ENCODE peak calls at places on chromosomes 16 and 17, in ten cellular contexts. W is AG04450, I is A549, B is fibroblast of mammary gland, K is MM.1S, A is WERI-Rb-1, Q is AG10803, J is sigmoid colon, V is IMR-90, F is LNCaP clone FGC. G is an unnamed sample.

GRCh38 chr17:4008082-4008435 is 43.8 kb upstream of the ATP2A3 start:
- DNase-seq in W (no peak), I (no peak), B (no peak), K (no peak), A (no peak), Q (no peak), J (peak), V (peak), F (no peak), G (no peak)

GRCh38 chr17:2808367-2809335 is 12.4 kb downstream of the RAP1GAP2 start:
- DNase-seq in W (no peak), I (no peak), B (no peak), K (no peak), A (no peak), Q (no peak), J (no peak), V (no peak), F (no peak), G (no peak)

GRCh38 chr16:58418601-58419000 is 26.3 kb downstream of the GINS3 start:
- DNase-seq in W (no peak), I (no peak), B (peak), K (no peak), A (no peak), Q (no peak), J (no peak), V (peak), F (no peak), G (peak)

GRCh38 chr17:43140396-43141332 is 15.5 kb upstream of the BRCA1 start:
- DNase-seq in W (no peak), I (no peak), B (no peak), K (no peak), A (no peak), Q (no peak), J (peak), V (no peak), F (no peak), G (no peak)

GRCh38 chr17:72514888-72515287 is 394.1 kb downstream of the SOX9 start:
- DNase-seq in W (peak), I (no peak), B (peak), K (no peak), A (no peak), Q (peak), J (no peak), V (peak), F (no peak), G (no peak)

GRCh38 chr16:53968454-53968853 is 264.5 kb downstream of the FTO start:
- DNase-seq in W (no peak), I (no peak), B (peak), K (no peak), A (no peak), Q (peak), J (no peak), V (no peak), F (no peak), G (no peak)

GRCh38 chr17:7035591-7036368 is at the start of gene SLC16A13:
- DNase-seq in W (peak), I (peak), B (peak), K (peak), A (peak), Q (peak), J (peak), V (peak), F (peak), G (peak)

GRCh38 chr17:42484304-42484703 is 25.6 kb downstream of the ATP6V0A1 start:
- DNase-seq in W (no peak), I (no peak), B (no peak), K (peak), A (no peak), Q (no peak), J (no peak), V (no peak), F (no peak), G (no peak)

GRCh38 chr16:67395458-67396158 is 2.3 kb upstream of the TPPP3 start:
- DNase-seq in W (no peak), I (no peak), B (no peak), K (no peak), A (peak), Q (no peak), J (peak), V (peak), F (no peak), G (no peak)

GRCh38 chr16:17312100-17312732 is 158.5 kb downstream of the XYLT1 start:
- DNase-seq in W (no peak), I (no peak), B (no peak), K (no peak), A (no peak), Q (no peak), J (peak), V (no peak), F (no peak), G (no peak)

GRCh38 chr17:60599220-60599619 is 773 bp upstream of the PPM1D start:
- DNase-seq in W (no peak), I (no peak), B (no peak), K (no peak), A (peak), Q (no peak), J (no peak), V (no peak), F (no peak), G (no peak)

GRCh38 chr17:19939993-19940721 is 37.5 kb downstream of the AKAP10 start:
- DNase-seq in W (no peak), I (no peak), B (no peak), K (no peak), A (no peak), Q (peak), J (no peak), V (no peak), F (no peak), G (no peak)

GRCh38 chr17:33949100-33949499 is 306.0 kb upstream of the CCL2 start:
- DNase-seq in W (no peak), I (peak), B (no peak), K (no peak), A (peak), Q (peak), J (no peak), V (no peak), F (no peak), G (no peak)

GRCh38 chr16:53745126-53745525 is 41.2 kb downstream of the FTO start:
- DNase-seq in W (no peak), I (no peak), B (peak), K (no peak), A (no peak), Q (peak), J (no peak), V (no peak), F (no peak), G (peak)

GRCh38 chr17:36934144-36934758 is 3.0 kb upstream of the LHX1 start:
- DNase-seq in W (no peak), I (peak), B (no peak), K (no peak), A (no peak), Q (no peak), J (no peak), V (no peak), F (no peak), G (no peak)

GRCh38 chr17:78979780-78980623 is at the start of gene LGALS3BP:
- DNase-seq in W (peak), I (peak), B (peak), K (no peak), A (no peak), Q (peak), J (peak), V (peak), F (no peak), G (peak)

GRCh38 chr17:17648762-17649161 is 32.5 kb upstream of the RAI1 start:
- DNase-seq in W (no peak), I (no peak), B (peak), K (no peak), A (no peak), Q (peak), J (no peak), V (no peak), F (no peak), G (no peak)

GRCh38 chr17:80780381-80781187 is 211.1 kb upstream of the CHMP6 start:
- DNase-seq in W (no peak), I (no peak), B (peak), K (no peak), A (peak), Q (no peak), J (peak), V (peak), F (no peak), G (no peak)

GRCh38 chr17:36940313-36941264 is 3.3 kb downstream of the LHX1 start:
- DNase-seq in W (no peak), I (no peak), B (no peak), K (no peak), A (no peak), Q (no peak), J (no peak), V (no peak), F (no peak), G (no peak)

GRCh38 chr16:81421536-81421935 is 23.1 kb upstream of the CMIP start:
- DNase-seq in W (no peak), I (no peak), B (no peak), K (no peak), A (no peak), Q (no peak), J (no peak), V (no peak), F (no peak), G (no peak)
- H3K4me3 ChIP-seq in W (no peak), I (no peak), B (no peak), K (no peak), A (no peak), Q (no peak), J (no peak), V (no peak), F (no peak), G (no peak)

GRCh38 chr16:1414532-1415265 is at the start of gene UNKL:
- DNase-seq in W (peak), I (peak), B (peak), K (peak), A (peak), Q (peak), J (peak), V (peak), F (no peak), G (no peak)
- TF ChIP-seq CTCF in W (no peak), I (no peak), B (no peak), K (no peak), A (no peak), Q (no peak), J (no peak), V (no peak), F (no peak), G (no peak)

GRCh38 chr17:39199673-39199985 is 454 bp upstream of the RPL19 start:
- DNase-seq in W (no peak), I (no peak), B (no peak), K (no peak), A (no peak), Q (no peak), J (no peak), V (no peak), F (no peak), G (no peak)
- H3K4me3 ChIP-seq in W (peak), I (peak), B (peak), K (peak), A (peak), Q (peak), J (peak), V (peak), F (peak), G (peak)

GRCh38 chr16:49463529-49463928 is 89.9 kb downstream of the C16orf78 start:
- DNase-seq in W (no peak), I (no peak), B (no peak), K (peak), A (no peak), Q (no peak), J (peak), V (no peak), F (no peak), G (no peak)

GRCh38 chr16:49462356-49462988 is 88.9 kb downstream of the C16orf78 start:
- DNase-seq in W (no peak), I (no peak), B (no peak), K (no peak), A (no peak), Q (no peak), J (no peak), V (no peak), F (no peak), G (no peak)

GRCh38 chr16:49461517-49461951 is 87.9 kb downstream of the C16orf78 start:
- DNase-seq in W (no peak), I (no peak), B (no peak), K (no peak), A (no peak), Q (no peak), J (peak), V (no peak), F (no peak), G (no peak)

GRCh38 chr16:49464093-49464492 is 90.5 kb downstream of the C16orf78 start:
- DNase-seq in W (no peak), I (no peak), B (no peak), K (no peak), A (no peak), Q (no peak), J (peak), V (no peak), F (no peak), G (no peak)

DNA sequence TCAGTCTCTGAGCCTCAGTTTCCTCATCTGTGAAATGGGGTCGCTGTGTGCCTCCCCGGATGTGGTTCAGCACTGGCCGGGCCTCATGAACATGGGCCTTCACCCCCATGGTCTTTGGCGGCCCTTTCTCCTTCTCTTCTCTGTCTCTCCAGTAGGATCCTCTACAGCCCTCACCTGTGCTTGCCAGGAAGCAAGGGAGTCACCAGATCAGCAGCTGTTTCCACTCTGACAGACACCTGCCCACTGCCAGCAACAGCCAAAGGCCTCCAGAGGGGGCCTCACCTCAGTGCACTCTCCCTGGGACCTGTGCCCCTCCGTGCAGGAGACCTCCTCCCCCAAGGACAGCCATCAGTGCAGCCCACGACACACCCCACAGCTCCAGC is 89.4 kb downstream of the C16orf78 start:
- DNase-seq in W (no peak), I (no peak), B (no peak), K (peak), A (no peak), Q (no peak), J (peak), V (no peak), F (no peak), G (no peak)
- TF ChIP-seq CTCF in W (no peak), I (no peak), B (no peak), K (no peak), A (peak), Q (no peak), J (no peak), V (no peak), F (no peak), G (no peak)

DNA sequence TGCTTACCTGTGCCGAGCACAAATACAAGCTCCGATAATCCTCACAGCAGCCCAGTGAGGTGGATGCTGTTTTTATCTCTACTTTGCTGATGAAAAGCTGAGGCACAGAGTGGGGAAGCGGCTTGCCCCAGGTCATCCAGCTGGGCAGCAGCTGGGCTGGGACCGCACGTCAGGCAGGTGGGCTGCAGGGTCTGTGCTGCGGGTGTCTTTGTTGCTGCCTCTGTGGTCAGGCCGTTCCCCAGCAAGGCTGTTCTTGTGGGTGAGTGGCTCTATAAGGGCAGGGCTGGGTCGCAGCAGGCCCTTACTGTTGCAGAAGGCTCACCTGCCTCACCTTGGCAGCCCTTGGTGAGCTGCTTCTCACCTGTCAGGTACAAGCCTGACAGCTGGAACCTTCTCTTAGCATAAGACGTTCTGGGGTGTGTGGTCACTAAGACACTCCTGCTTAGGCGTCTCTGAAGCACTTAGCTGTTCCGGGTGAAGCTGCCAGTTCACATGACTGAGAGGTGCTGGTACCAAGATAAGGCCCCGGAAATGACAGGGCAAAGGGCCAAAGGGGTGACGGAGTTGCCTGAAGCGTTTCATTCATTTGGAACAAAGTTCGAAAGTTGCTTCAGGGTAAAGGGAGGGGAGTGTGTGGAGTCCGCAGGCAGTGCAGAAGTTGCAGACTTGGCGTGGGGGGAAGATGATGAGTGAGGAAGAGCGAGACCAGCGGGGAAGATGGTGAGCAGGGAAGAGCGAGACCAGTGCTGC is 17.4 kb downstream of the IRF8 start:
- DNase-seq in W (no peak), I (no peak), B (no peak), K (no peak), A (no peak), Q (no peak), J (no peak), V (no peak), F (no peak), G (no peak)
- H3K4me3 ChIP-seq in W (no peak), I (no peak), B (no peak), K (no peak), A (no peak), Q (no peak), J (no peak), V (no peak), F (no peak), G (no peak)

GRCh38 chr16:28136751-28137434 is 73.4 kb upstream of the GSG1L start:
- DNase-seq in W (no peak), I (no peak), B (no peak), K (no peak), A (no peak), Q (no peak), J (no peak), V (no peak), F (no peak), G (no peak)
- TF ChIP-seq CTCF in W (no peak), I (no peak), B (no peak), K (no peak), A (no peak), Q (no peak), J (no peak), V (no peak), F (no peak), G (no peak)

GRCh38 chr17:82020874-82021727 is 1.6 kb downstream of the CENPX start:
- DNase-seq in W (peak), I (peak), B (peak), K (peak), A (peak), Q (peak), J (peak), V (peak), F (peak), G (no peak)
- H3K4me3 ChIP-seq in W (peak), I (peak), B (peak), K (peak), A (no peak), Q (peak), J (no peak), V (no peak), F (peak), G (no peak)

GRCh38 chr17:57999010-57999495 is 8.0 kb downstream of the SRSF1 start:
- DNase-seq in W (no peak), I (no peak), B (no peak), K (no peak), A (no peak), Q (no peak), J (no peak), V (no peak), F (no peak), G (no peak)
- TF ChIP-seq CTCF in W (no peak), I (no peak), B (no peak), K (no peak), A (no peak), Q (no peak), J (no peak), V (no peak), F (no peak), G (no peak)

GRCh38 chr17:46736100-46736499 is 82.4 kb downstream of the WNT3 start:
- DNase-seq in W (no peak), I (no peak), B (no peak), K (no peak), A (peak), Q (no peak), J (no peak), V (no peak), F (no peak), G (no peak)
- H3K4me3 ChIP-seq in W (no peak), I (no peak), B (no peak), K (no peak), A (no peak), Q (no peak), J (no peak), V (no peak), F (no peak), G (no peak)

DNA sequence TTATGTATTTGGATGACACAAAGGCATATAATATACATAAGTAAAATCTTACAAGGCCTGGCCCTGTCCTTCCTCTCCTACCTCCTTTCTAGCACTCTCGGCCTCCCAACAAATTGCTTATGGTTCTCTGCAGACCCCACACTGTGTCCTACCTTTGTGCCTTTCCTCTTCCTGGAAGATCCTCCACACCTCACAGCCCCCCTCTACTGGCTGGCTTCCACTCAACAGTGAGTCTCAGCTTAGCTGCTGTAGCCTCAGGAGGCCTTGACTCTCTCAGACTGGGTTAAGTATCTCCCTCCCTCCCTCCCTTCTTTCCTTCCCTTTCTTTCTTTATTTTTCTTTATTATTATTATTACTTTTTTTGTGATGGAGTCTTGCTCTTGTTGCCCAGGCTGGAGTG is 8.3 kb upstream of the SLC52A1 start:
- DNase-seq in W (no peak), I (no peak), B (no peak), K (no peak), A (no peak), Q (no peak), J (no peak), V (no peak), F (no peak), G (no peak)
- TF ChIP-seq CTCF in W (no peak), I (no peak), B (no peak), K (no peak), A (peak), Q (no peak), J (no peak), V (no peak), F (no peak), G (no peak)

G was measured in retinal pigment epithelial cell.